ENCODE peak calls at places on chromosomes 3 and 15, in four cellular contexts. One of them, this sample, is unnamed.

GRCh38 chr3:135766113-135766512 is 199.4 kb upstream of the PPP2R3A start:
- DNase-seq in HepG2: no peak
- DNase-seq in K562: peak
- DNase-seq in Panc1: no peak
- DNase-seq in this sample: no peak

GRCh38 chr15:101198031-101198430 is 53.8 kb downstream of the CHSY1 start:
- DNase-seq in HepG2: no peak
- DNase-seq in Panc1: no peak
- DNase-seq in K562: no peak
- DNase-seq in this sample: no peak

GRCh38 chr15:82312611-82313349 is 36.5 kb downstream of the GOLGA6L10 start:
- DNase-seq in Panc1: no peak
- DNase-seq in HepG2: no peak
- DNase-seq in K562: no peak
- DNase-seq in this sample: no peak

GRCh38 chr15:42385206-42385979 is 26.1 kb downstream of the CAPN3 start:
- DNase-seq in HepG2: peak
- DNase-seq in K562: peak
- DNase-seq in Panc1: peak
- DNase-seq in this sample: peak

GRCh38 chr3:48655586-48655985 is 7.1 kb downstream of the CELSR3 start:
- DNase-seq in K562: no peak
- DNase-seq in HepG2: no peak
- DNase-seq in Panc1: no peak
- DNase-seq in this sample: no peak

GRCh38 chr3:69226071-69226470 is 103.7 kb upstream of the LMOD3 start:
- DNase-seq in Panc1: no peak
- DNase-seq in K562: no peak
- DNase-seq in HepG2: no peak
- DNase-seq in this sample: no peak

GRCh38 chr3:194296832-194297666 is 54.1 kb downstream of the CPN2 start:
- DNase-seq in HepG2: peak
- DNase-seq in Panc1: no peak
- DNase-seq in K562: no peak
- DNase-seq in this sample: peak

GRCh38 chr3:122350814-122351418 is 25.9 kb downstream of the CSTA start:
- DNase-seq in K562: no peak
- DNase-seq in Panc1: no peak
- DNase-seq in HepG2: no peak
- DNase-seq in this sample: no peak

GRCh38 chr15:82262422-82263026 is at the start of the genes EFL1 and SAXO2:
- DNase-seq in HepG2: peak
- DNase-seq in K562: peak
- DNase-seq in Panc1: peak
- DNase-seq in this sample: peak

GRCh38 chr3:111980716-111981456 is 2.1 kb downstream of the ABHD10 start:
- DNase-seq in K562: no peak
- DNase-seq in HepG2: no peak
- DNase-seq in Panc1: no peak
- DNase-seq in this sample: no peak

DNA sequence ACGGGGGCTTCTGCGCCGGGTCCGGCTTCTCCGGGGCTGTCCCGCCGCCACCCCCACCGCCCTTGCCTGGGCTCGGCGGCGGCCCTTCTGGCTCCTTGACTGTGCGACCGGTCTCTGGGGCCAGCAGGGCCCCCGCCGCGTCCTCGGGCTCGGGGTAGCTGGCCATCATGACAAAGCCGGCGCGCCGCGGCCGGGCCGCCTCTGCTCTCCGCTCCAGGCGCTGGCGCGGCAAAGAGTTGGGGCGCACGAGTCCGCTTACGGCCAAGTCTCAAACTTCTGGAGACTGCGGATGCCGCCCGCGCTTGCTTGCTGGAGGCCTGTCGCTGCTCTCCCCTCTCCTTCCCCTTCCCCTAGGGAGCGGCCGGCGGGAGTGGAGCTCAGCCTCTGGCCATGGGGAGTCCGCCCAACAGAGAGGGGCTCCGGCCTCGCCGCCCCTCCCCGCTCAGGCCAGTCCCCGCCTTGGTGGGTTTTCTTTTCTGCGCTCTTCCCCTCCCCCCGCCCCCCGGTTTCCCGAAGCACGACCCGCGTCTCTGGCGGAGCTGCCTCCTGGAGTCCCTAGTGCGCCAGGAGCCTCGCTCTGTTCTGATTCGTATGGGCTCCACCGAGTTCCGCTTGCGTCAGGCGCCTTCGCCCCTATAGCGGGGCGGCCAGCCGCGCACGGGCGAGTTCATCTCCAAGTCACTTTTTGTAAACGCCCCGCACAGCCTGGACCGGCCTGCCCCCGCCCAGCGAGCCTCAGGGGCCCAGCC is at the start of the genes FOXL2 and FOXL2NB:
- DNase-seq in HepG2: no peak
- DNase-seq in Panc1: no peak
- DNase-seq in K562: peak
- DNase-seq in this sample: no peak
- TF ChIP-seq TCF7L2 in HepG2: no peak
- TF ChIP-seq TCF7L2 in Panc1: no peak
- TF ChIP-seq TCF7L2 in K562: no peak
- TF ChIP-seq TCF7L2 in this sample: no peak

GRCh38 chr15:28900041-28900891 is 14.5 kb downstream of the APBA2 start:
- DNase-seq in Panc1: no peak
- DNase-seq in HepG2: no peak
- DNase-seq in K562: no peak
- DNase-seq in this sample: no peak
- TF ChIP-seq TCF7L2 in Panc1: no peak
- TF ChIP-seq TCF7L2 in HepG2: no peak
- TF ChIP-seq TCF7L2 in K562: no peak
- TF ChIP-seq TCF7L2 in this sample: no peak

GRCh38 chr3:1710663-1711062 is 388.0 kb upstream of the CNTN4 start:
- DNase-seq in K562: no peak
- DNase-seq in Panc1: no peak
- DNase-seq in HepG2: no peak
- DNase-seq in this sample: no peak
- TF ChIP-seq TCF7L2 in K562: no peak
- TF ChIP-seq TCF7L2 in Panc1: no peak
- TF ChIP-seq TCF7L2 in HepG2: no peak
- TF ChIP-seq TCF7L2 in this sample: no peak

GRCh38 chr15:37142371-37142770 is 42.0 kb upstream of the MEIS2 start:
- DNase-seq in Panc1: no peak
- DNase-seq in HepG2: no peak
- DNase-seq in K562: no peak
- DNase-seq in this sample: no peak
- TF ChIP-seq TCF7L2 in Panc1: no peak
- TF ChIP-seq TCF7L2 in HepG2: no peak
- TF ChIP-seq TCF7L2 in K562: no peak
- TF ChIP-seq TCF7L2 in this sample: no peak

GRCh38 chr3:101484805-101485620 is 28.0 kb downstream of the SENP7 start:
- DNase-seq in K562: peak
- DNase-seq in HepG2: no peak
- DNase-seq in Panc1: no peak
- DNase-seq in this sample: no peak

GRCh38 chr3:101479022-101479421 is 34.0 kb downstream of the SENP7 start:
- DNase-seq in HepG2: no peak
- DNase-seq in K562: no peak
- DNase-seq in Panc1: no peak
- DNase-seq in this sample: no peak
- TF ChIP-seq TCF7L2 in HepG2: no peak
- TF ChIP-seq TCF7L2 in K562: no peak
- TF ChIP-seq TCF7L2 in Panc1: no peak
- TF ChIP-seq TCF7L2 in this sample: no peak

DNA sequence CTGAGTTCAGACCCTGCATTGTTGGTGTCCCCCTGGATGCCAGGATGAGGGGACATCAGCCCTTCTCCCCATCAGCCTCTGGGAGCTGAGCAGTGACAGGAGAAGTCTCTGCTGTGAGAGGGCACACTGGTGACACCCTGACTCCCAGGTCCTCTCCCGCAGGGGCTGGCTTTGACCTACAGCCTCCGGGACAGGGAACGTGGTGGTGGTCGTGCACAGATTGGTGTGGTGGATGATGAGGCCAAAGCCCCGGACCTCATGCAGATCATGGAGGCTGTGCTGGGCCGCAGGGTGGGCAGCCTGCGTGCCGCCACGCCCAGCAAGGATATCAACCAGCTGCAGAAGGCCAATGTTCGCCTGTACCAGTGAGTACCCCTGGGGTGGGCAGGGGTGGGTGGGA is 6.7 kb downstream of the VILL start:
- DNase-seq in HepG2: no peak
- DNase-seq in Panc1: no peak
- DNase-seq in K562: no peak
- DNase-seq in this sample: no peak
- TF ChIP-seq TCF7L2 in HepG2: no peak
- TF ChIP-seq TCF7L2 in Panc1: no peak
- TF ChIP-seq TCF7L2 in K562: no peak
- TF ChIP-seq TCF7L2 in this sample: no peak

GRCh38 chr15:37133619-37134018 is 33.3 kb upstream of the MEIS2 start:
- DNase-seq in K562: no peak
- DNase-seq in Panc1: no peak
- DNase-seq in HepG2: no peak
- DNase-seq in this sample: no peak

GRCh38 chr15:37132826-37133417 is 32.6 kb upstream of the MEIS2 start:
- DNase-seq in K562: no peak
- DNase-seq in HepG2: no peak
- DNase-seq in Panc1: no peak
- DNase-seq in this sample: no peak

GRCh38 chr15:37135225-37135624 is 34.9 kb upstream of the MEIS2 start:
- DNase-seq in Panc1: no peak
- DNase-seq in HepG2: no peak
- DNase-seq in K562: peak
- DNase-seq in this sample: peak

GRCh38 chr15:37134244-37134643 is 33.9 kb upstream of the MEIS2 start:
- DNase-seq in HepG2: no peak
- DNase-seq in K562: no peak
- DNase-seq in Panc1: no peak
- DNase-seq in this sample: no peak

DNA sequence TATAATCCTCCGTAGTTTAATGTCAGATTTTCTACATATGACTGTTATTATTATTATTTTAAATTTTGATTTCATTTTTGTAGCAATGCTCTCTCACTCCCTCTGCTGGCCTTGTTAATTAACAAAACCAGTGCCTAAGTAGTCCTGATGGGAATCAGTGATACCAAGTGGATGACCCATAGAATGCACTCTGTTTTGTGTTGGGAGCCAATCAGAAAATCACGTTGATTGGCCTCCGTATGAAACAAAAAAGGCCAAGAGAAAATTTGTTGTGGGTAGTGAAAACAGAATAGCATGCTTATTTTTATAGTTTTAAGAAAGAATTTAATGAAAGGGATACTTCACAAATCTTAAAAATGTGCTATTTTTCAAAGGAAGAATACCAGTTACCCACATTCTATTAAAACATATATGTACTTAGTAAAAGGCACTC is 34.4 kb upstream of the MEIS2 start:
- DNase-seq in Panc1: no peak
- DNase-seq in HepG2: peak
- DNase-seq in K562: peak
- DNase-seq in this sample: peak
- TF ChIP-seq TCF7L2 in Panc1: no peak
- TF ChIP-seq TCF7L2 in HepG2: no peak
- TF ChIP-seq TCF7L2 in K562: no peak
- TF ChIP-seq TCF7L2 in this sample: no peak